ENCODE peak calls at places on chromosomes 3 and 15, in four cellular contexts. M, H, D and N are unnamed samples.

GRCh38 chr3:60431599-60431958 is 819.7 kb downstream of the FHIT start:
- DNase-seq in M (no peak), H (peak; percentile 71), D (peak; percentile 6), N (no peak)

GRCh38 chr15:35514759-35515158 is 31.2 kb downstream of the DPH6 start:
- DNase-seq in M (no peak), H (no peak), D (no peak), N (no peak)

GRCh38 chr15:33021806-33022389 is 172.6 kb downstream of the FMN1 start:
- DNase-seq in M (peak; percentile 79), H (peak; percentile 87), D (peak; percentile 52), N (peak; percentile 74)

GRCh38 chr3:179108091-179108490 is 36.5 kb upstream of the ZMAT3 start:
- DNase-seq in M (no peak), H (peak; percentile 18), D (no peak), N (no peak)

GRCh38 chr15:40302288-40302886 is 5.3 kb downstream of the PLCB2 start:
- DNase-seq in M (no peak), H (no peak), D (no peak), N (no peak)

GRCh38 chr3:16801698-16802097 is 83.1 kb upstream of the PLCL2 start:
- DNase-seq in M (no peak), H (no peak), D (no peak), N (peak; percentile 52)

GRCh38 chr15:36605626-36606263 is 26.3 kb downstream of the CDIN1 start:
- DNase-seq in M (no peak), H (no peak), D (no peak), N (no peak)

GRCh38 chr3:134640872-134641470 is 9.9 kb downstream of the KY start:
- DNase-seq in M (peak; percentile 14), H (peak; percentile 42), D (peak; percentile 22), N (peak; percentile 7)

GRCh38 chr3:7194081-7194835 is 333.3 kb downstream of the GRM7 start:
- DNase-seq in M (no peak), H (no peak), D (no peak), N (no peak)

GRCh38 chr3:58573638-58574037 is 3.6 kb downstream of the FAM107A start:
- DNase-seq in M (no peak), H (peak; percentile 49), D (no peak), N (peak; percentile 43)

GRCh38 chr15:99347609-99348008 is 96.3 kb downstream of the LRRC28 start:
- DNase-seq in M (no peak), H (no peak), D (no peak), N (no peak)

GRCh38 chr3:114609952-114610351 is 316.1 kb downstream of the TIGIT start:
- DNase-seq in M (no peak), H (no peak), D (no peak), N (no peak)

GRCh38 chr3:32684800-32685603 is at the start of gene CNOT10:
- DNase-seq in M (peak; percentile 90), H (peak; percentile 89), D (peak; percentile 96), N (peak; percentile 71)

GRCh38 chr3:32685604-32686185 is 707 bp downstream of the CNOT10 start:
- DNase-seq in M (peak; percentile 28), H (peak; percentile 23), D (no peak), N (no peak)

GRCh38 chr3:32684029-32684799 is 774 bp upstream of the CNOT10 start:
- DNase-seq in M (no peak), H (no peak), D (no peak), N (no peak)

GRCh38 chr3:32681811-32682210 is 3.2 kb upstream of the CNOT10 start:
- DNase-seq in M (no peak), H (no peak), D (no peak), N (no peak)

DNA sequence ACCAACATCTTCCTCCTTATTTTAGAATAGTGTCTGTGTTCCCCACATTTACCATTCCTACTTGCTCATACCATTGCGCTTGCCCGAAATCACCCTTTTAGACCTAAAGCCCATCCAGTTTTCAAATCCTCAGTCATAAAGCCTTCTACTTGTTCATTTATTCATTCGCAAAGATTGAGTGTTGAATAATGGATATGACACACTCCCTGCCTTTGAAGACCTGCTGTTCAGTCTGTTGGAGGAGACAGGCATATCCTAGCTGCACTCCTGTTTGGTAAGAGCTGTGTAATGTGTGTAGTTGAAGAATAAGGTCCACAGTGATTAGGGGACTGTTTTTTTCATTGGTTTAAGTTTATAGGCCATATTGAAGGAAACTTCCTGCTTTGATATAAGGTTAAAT is 1.7 kb downstream of the CNOT10 start:
- DNase-seq in M (no peak), H (no peak), D (no peak), N (no peak)
- H3K4me3 ChIP-seq in M (peak overlapping the region; percentile 77), H (peak overlapping the region; percentile 90), D (peak overlapping the region; percentile 91), N (peak overlapping the region; percentile 83)

GRCh38 chr3:55485208-55485791 is 1.8 kb downstream of the WNT5A start:
- DNase-seq in M (peak; percentile 53), H (peak; percentile 89), D (peak; percentile 65), N (no peak)
- TF ChIP-seq CTCF in M (peak; percentile 42), H (peak; percentile 64), D (peak; percentile 60), N (peak; percentile 69)

GRCh38 chr15:73751481-73751880 is 1.7 kb downstream of the INSYN1 start:
- DNase-seq in M (no peak), H (no peak), D (no peak), N (no peak)

GRCh38 chr15:73754461-73754860 is 1.3 kb upstream of the INSYN1 start:
- DNase-seq in M (no peak), H (no peak), D (no peak), N (no peak)

GRCh38 chr15:73753250-73754130 is at the start of gene INSYN1:
- DNase-seq in M (peak; percentile 19), H (peak; percentile 22), D (no peak), N (no peak)

GRCh38 chr15:73751896-73752816 is 995 bp downstream of the INSYN1 start:
- DNase-seq in M (no peak), H (no peak), D (no peak), N (no peak)

DNA sequence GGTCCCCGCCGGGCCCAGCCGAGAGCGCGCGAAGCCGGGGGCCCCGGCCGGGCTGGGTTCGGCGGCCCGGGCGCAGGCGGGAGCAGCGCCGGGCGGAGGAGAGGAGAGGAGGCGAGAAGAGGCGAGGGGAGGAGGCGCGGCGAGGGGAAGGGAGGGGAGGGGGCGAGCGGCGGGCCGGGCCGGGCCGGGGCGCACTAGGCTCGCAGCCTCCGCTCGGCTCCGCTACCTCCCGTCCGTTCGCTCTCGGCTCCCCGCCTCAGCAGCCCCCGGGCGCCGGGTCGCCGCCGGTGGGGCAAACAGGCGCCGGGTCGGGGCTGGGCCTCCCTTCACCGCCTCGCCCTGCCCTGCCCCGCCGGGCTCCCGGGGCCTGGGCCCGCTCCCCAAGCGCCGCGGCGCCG is 335 bp downstream of the INSYN1 start:
- DNase-seq in M (peak; percentile 15), H (no peak), D (peak; percentile 23), N (no peak)
- H3K4me3 ChIP-seq in M (peak overlapping the region; percentile 50), H (peak overlapping the region; percentile 49), D (no peak overlapping the region), N (peak overlapping the region; percentile 13)

DNA sequence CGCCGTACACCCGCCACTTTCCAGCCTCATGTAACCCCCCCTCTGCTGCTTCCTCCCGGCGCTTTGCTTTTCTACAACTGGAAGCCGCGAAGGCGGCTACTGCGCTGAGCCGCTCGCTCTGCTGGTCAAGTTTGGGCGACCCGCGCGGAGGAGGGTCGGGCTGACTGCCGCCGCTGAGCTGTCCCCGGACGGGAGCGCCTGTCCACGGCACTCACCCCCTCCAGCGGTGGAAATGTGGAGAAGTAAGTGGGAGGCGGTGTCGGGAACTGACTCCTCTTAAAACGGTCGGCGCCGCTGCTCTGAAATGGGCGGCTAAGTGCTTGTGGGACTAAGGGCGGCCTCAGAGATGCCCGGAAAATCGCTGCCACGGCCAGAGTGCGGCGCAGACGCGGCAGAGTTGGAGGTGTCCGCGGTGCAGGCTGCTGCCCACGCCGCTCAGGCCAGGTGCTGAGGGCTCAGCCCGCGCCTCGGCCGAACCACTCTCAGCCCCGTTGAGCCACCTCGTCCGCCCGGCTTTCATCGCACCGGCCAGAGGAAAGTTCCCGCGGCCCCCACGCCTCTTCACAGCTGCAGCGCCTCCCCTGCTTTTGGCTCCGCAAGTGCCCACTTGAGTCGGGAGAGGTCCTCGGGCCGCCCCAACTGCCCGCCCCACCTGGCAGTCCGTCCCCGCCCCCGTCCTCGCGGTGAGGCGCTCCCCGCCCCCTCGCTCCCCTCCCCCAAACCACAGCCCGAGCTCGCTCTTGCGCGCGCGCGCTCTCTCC is 394 bp upstream of the EPHA6 start:
- DNase-seq in M (peak; percentile 31), H (peak; percentile 46), D (no peak), N (no peak)
- TF ChIP-seq CTCF in M (no peak), H (peak; percentile 11), D (no peak), N (no peak)

GRCh38 chr3:172065534-172065933 is 26.2 kb downstream of the FNDC3B start:
- DNase-seq in M (no peak), H (peak; percentile 93), D (no peak), N (peak; percentile 58)
- H3K4me3 ChIP-seq in M (no peak overlapping the region), H (no peak overlapping the region), D (no peak overlapping the region), N (no peak overlapping the region)

GRCh38 chr3:107798381-107798780 is 275.6 kb downstream of the BBX start:
- DNase-seq in M (no peak), H (no peak), D (no peak), N (no peak)
- TF ChIP-seq CTCF in M (no peak), H (no peak), D (no peak), N (no peak)

GRCh38 chr3:156211583-156211982 is 91.2 kb downstream of the KCNAB1 start:
- DNase-seq in M (no peak), H (no peak), D (no peak), N (no peak)

GRCh38 chr3:156206157-156206556 is 85.8 kb downstream of the KCNAB1 start:
- DNase-seq in M (no peak), H (no peak), D (no peak), N (no peak)

GRCh38 chr3:156209631-156210336 is 89.4 kb downstream of the KCNAB1 start:
- DNase-seq in M (no peak), H (no peak), D (no peak), N (no peak)

DNA sequence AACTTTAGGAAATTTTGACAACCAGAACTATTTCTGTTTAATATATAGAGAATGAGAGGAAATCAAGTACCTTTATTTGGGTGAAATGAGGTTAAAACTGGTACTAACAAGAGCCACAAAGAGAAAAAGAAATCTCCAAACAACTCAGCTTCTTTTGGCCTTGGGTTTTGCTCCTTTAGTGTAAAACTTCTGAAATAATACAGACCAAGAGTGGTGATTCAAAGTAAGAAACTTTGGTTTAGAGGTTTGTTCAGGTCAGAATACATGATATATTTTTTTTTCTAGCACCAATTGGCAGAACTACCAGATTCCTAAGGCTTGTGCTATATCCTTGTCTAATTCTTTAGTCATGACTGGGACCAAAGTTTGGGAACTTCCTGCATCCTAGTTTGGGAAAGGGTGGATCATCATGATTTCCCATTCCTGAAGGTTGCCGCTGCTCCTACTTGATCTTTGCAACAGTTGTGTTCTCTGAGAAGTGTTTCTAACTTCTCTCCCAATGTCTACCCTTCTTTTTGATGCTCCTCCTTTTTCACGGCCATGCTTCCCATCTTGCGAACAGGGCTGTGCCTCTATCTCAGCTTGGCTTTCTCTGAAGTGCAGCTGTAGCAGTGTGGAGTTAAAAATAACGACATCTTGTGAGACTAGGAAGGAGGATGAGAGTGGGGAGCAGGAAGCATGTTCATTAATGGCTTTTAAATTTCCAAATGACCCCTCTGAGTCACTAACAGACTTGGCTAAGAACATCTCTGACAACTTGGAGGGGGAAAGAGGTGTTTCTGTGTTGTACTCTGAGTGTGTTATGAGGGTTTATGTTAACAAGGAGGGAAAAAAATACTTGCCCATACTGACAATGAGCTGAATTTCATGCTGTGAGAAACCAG is 87.7 kb downstream of the KCNAB1 start:
- DNase-seq in M (no peak), H (no peak), D (no peak), N (no peak)
- H3K4me3 ChIP-seq in M (no peak overlapping the region), H (no peak overlapping the region), D (no peak overlapping the region), N (no peak overlapping the region)